ENCODE peak calls at places on chromosome 17, in nine cellular contexts. N is NCI-H1105; R is colonic mucosa; B is glutamatergic neuron; A is lower leg skin; M is HTR-8/SVneo; Q is left kidney; D is stimulated activated CD4-positive, alpha-beta T cell treated with anti-CD3 and anti-CD28 coated beads, Interleukin-4, amount 100 ng/mL, for 48 hours; P is heart left ventricle. S is an unnamed sample.
A peak's percentile ranks its signal among the peaks of the same experiment; 100 is the strongest.

GRCh38 chr17:57943140-57943539 is 12.1 kb downstream of the CUEDC1 start:
- DNase-seq in A (no peak), P (no peak), D (no peak), M (no peak), Q (no peak), N (no peak), B (no peak), R (no peak), S (no peak)

GRCh38 chr17:57009737-57010445 is 32.0 kb downstream of the SCPEP1 start:
- DNase-seq in A (peak; percentile 45), M (peak; percentile 86), D (peak; percentile 23), N (peak; percentile 30), P (peak; percentile 43), B (peak; percentile 77), R (peak; percentile 68), Q (peak; percentile 72), S (no peak)

GRCh38 chr17:65749479-65749878 is 188.0 kb upstream of the AXIN2 start:
- DNase-seq in P (no peak), R (no peak), N (no peak), D (no peak), Q (no peak), M (no peak), B (no peak), A (no peak), S (no peak)

GRCh38 chr17:75587718-75588545 is at the start of gene MYO15B:
- DNase-seq in M (no peak), D (peak; percentile 46), A (peak; percentile 29), P (peak; percentile 68), R (peak; percentile 57), N (peak; percentile 23), Q (peak; percentile 92), B (peak; percentile 74), S (no peak)

GRCh38 chr17:21400816-21401593 is 24.8 kb downstream of the KCNJ12 start:
- DNase-seq in B (no peak), Q (no peak), A (no peak), R (no peak), M (no peak), N (no peak), P (no peak), D (no peak), S (no peak)

GRCh38 chr17:79023886-79024771 is at the start of gene C1QTNF1:
- DNase-seq in D (peak; percentile 26), B (peak; percentile 61), P (peak; percentile 76), R (peak; percentile 73), A (no peak), N (no peak), Q (peak; percentile 81), M (no peak), S (no peak)

GRCh38 chr17:27245230-27245696 is 48.7 kb upstream of the WSB1 start:
- DNase-seq in R (peak; percentile 88), A (peak; percentile 80), Q (peak; percentile 81), P (peak; percentile 91), D (peak; percentile 12), N (peak; percentile 74), B (peak; percentile 82), M (peak; percentile 79), S (no peak)

GRCh38 chr17:45302649-45303173 is 14.1 kb downstream of the MAP3K14 start:
- DNase-seq in R (no peak), B (no peak), M (peak; percentile 74), N (no peak), D (no peak), A (no peak), Q (no peak), P (no peak), S (no peak)

GRCh38 chr17:19369107-19369778 is 6.7 kb upstream of the B9D1 start:
- DNase-seq in R (peak; percentile 66), Q (no peak), D (no peak), A (no peak), P (no peak), B (no peak), M (no peak), N (no peak), S (no peak)

GRCh38 chr17:77737442-77738265 is 220.8 kb upstream of the TNRC6C start:
- DNase-seq in Q (no peak), B (no peak), A (no peak), R (peak; percentile 17), D (no peak), M (no peak), P (no peak), N (peak; percentile 76), S (no peak)

GRCh38 chr17:48578616-48579560 is 738 bp upstream of the HOXB4 start:
- DNase-seq in M (no peak), B (no peak), D (no peak), Q (no peak), P (no peak), A (no peak), N (no peak), R (no peak), S (no peak)

GRCh38 chr17:41655611-41656111 is 31.3 kb upstream of the KRT17 start:
- DNase-seq in Q (peak; percentile 88), A (peak; percentile 89), P (peak; percentile 13), B (peak; percentile 68), M (no peak), R (peak; percentile 93), N (peak; percentile 68), D (no peak), S (no peak)

GRCh38 chr17:32519769-32520701 is 33.2 kb downstream of the CDK5R1 start:
- DNase-seq in N (no peak), M (no peak), P (no peak), D (no peak), R (peak; percentile 26), A (no peak), B (peak; percentile 60), Q (peak; percentile 85), S (no peak)

GRCh38 chr17:77288115-77288619 is 147.4 kb downstream of the SEC14L1 start:
- DNase-seq in A (no peak), M (no peak), P (no peak), N (no peak), B (no peak), Q (peak; percentile 66), R (no peak), D (no peak), S (no peak)

GRCh38 chr17:49440581-49440980 is 25.9 kb upstream of the PHB1 start:
- DNase-seq in B (no peak), A (no peak), N (no peak), D (no peak), P (no peak), R (no peak), M (no peak), Q (no peak), S (no peak)

GRCh38 chr17:6651483-6652452 is at the start of the genes C17orf100 and MED31:
- DNase-seq in B (peak; percentile 97), Q (peak; percentile 97), R (peak; percentile 99), N (peak; percentile 94), M (peak; percentile 96), A (peak; percentile 93), D (peak; percentile 92), P (peak; percentile 96), S (peak; percentile 71)

GRCh38 chr17:38547439-38547838 is 58.3 kb downstream of the SRCIN1 start:
- DNase-seq in A (no peak), P (no peak), R (no peak), Q (no peak), D (no peak), M (no peak), N (no peak), B (no peak), S (no peak)

S was measured in cortex of kidney.